ENCODE peak calls at places on chromosomes 11 and 22, in five cellular contexts. One of them, this sample, is unnamed.

GRCh38 chr11:118673361-118674093 is 5.9 kb downstream of the TREH start:
- DNase-seq in pancreas: no peak
- DNase-seq in activated naive CD4-positive, alpha-beta T cell: no peak
- DNase-seq in GM10248: no peak
- DNase-seq in Caco-2: no peak
- DNase-seq in this sample: no peak

GRCh38 chr11:11537871-11538270 is 83.9 kb downstream of the GALNT18 start:
- DNase-seq in activated naive CD4-positive, alpha-beta T cell: no peak
- DNase-seq in Caco-2: no peak
- DNase-seq in GM10248: no peak
- DNase-seq in pancreas: no peak
- DNase-seq in this sample: no peak

GRCh38 chr22:16949561-16949960 is 58.5 kb downstream of the GAB4 start:
- DNase-seq in GM10248: no peak
- DNase-seq in Caco-2: no peak
- DNase-seq in pancreas: no peak
- DNase-seq in activated naive CD4-positive, alpha-beta T cell: no peak
- DNase-seq in this sample: no peak

GRCh38 chr11:75500742-75501141 is 25.0 kb downstream of the GDPD5 start:
- DNase-seq in pancreas: no peak
- DNase-seq in GM10248: no peak
- DNase-seq in Caco-2: no peak
- DNase-seq in activated naive CD4-positive, alpha-beta T cell: no peak
- DNase-seq in this sample: no peak

GRCh38 chr11:10627816-10628215 is 59.4 kb upstream of the LYVE1 start:
- DNase-seq in GM10248: no peak
- DNase-seq in activated naive CD4-positive, alpha-beta T cell: no peak
- DNase-seq in pancreas: no peak
- DNase-seq in Caco-2: no peak
- DNase-seq in this sample: no peak

GRCh38 chr11:27205779-27206549 is 157.1 kb downstream of the CCDC34 start:
- DNase-seq in GM10248: no peak
- DNase-seq in activated naive CD4-positive, alpha-beta T cell: no peak
- DNase-seq in Caco-2: no peak
- DNase-seq in pancreas: no peak
- DNase-seq in this sample: no peak

GRCh38 chr11:114386545-114386944 is 13.8 kb downstream of the C11orf71 start:
- DNase-seq in GM10248: no peak
- DNase-seq in activated naive CD4-positive, alpha-beta T cell: no peak
- DNase-seq in Caco-2: no peak
- DNase-seq in pancreas: no peak
- DNase-seq in this sample: no peak

GRCh38 chr11:34926831-34927132 is 10.4 kb downstream of the PDHX start:
- DNase-seq in GM10248: no peak
- DNase-seq in Caco-2: no peak
- DNase-seq in pancreas: no peak
- DNase-seq in activated naive CD4-positive, alpha-beta T cell: no peak
- DNase-seq in this sample: no peak

GRCh38 chr11:44973634-44974401 is 23.1 kb upstream of the TP53I11 start:
- DNase-seq in pancreas: no peak
- DNase-seq in GM10248: no peak
- DNase-seq in activated naive CD4-positive, alpha-beta T cell: no peak
- DNase-seq in Caco-2: no peak
- DNase-seq in this sample: no peak

GRCh38 chr11:19772480-19772879 is 59.8 kb downstream of the NAV2 start:
- DNase-seq in pancreas: no peak
- DNase-seq in activated naive CD4-positive, alpha-beta T cell: no peak
- DNase-seq in GM10248: no peak
- DNase-seq in Caco-2: no peak
- DNase-seq in this sample: no peak

GRCh38 chr11:61756452-61757212 is 4.2 kb downstream of the MYRF start:
- DNase-seq in activated naive CD4-positive, alpha-beta T cell: peak; percentile 11
- DNase-seq in pancreas: peak; percentile 93
- DNase-seq in GM10248: peak; percentile 89
- DNase-seq in Caco-2: peak; percentile 88
- DNase-seq in this sample: no peak

GRCh38 chr22:30763815-30764686 is 69.4 kb downstream of the OSBP2 start:
- DNase-seq in pancreas: peak; percentile 37
- DNase-seq in activated naive CD4-positive, alpha-beta T cell: peak; percentile 13
- DNase-seq in GM10248: peak; percentile 75
- DNase-seq in Caco-2: peak; percentile 76
- DNase-seq in this sample: no peak

GRCh38 chr11:650482-650881 is 13.4 kb downstream of the DRD4 start:
- DNase-seq in pancreas: no peak
- DNase-seq in activated naive CD4-positive, alpha-beta T cell: no peak
- DNase-seq in GM10248: no peak
- DNase-seq in Caco-2: no peak
- DNase-seq in this sample: no peak

GRCh38 chr11:103659138-103659734 is 377.2 kb upstream of the DDI1 start:
- DNase-seq in pancreas: no peak
- DNase-seq in GM10248: no peak
- DNase-seq in activated naive CD4-positive, alpha-beta T cell: no peak
- DNase-seq in Caco-2: peak; percentile 57
- DNase-seq in this sample: no peak

GRCh38 chr11:63698976-63699733 is 17.9 kb downstream of the RTN3 start:
- DNase-seq in Caco-2: no peak
- DNase-seq in pancreas: no peak
- DNase-seq in activated naive CD4-positive, alpha-beta T cell: no peak
- DNase-seq in GM10248: no peak
- DNase-seq in this sample: no peak

GRCh38 chr11:79663012-79663411 is 222.2 kb upstream of the TENM4 start:
- DNase-seq in GM10248: no peak
- DNase-seq in pancreas: no peak
- DNase-seq in Caco-2: no peak
- DNase-seq in activated naive CD4-positive, alpha-beta T cell: no peak
- DNase-seq in this sample: no peak

GRCh38 chr11:67308031-67308866 is 4.9 kb downstream of the SSH3 start:
- DNase-seq in GM10248: peak; percentile 12
- DNase-seq in Caco-2: no peak
- DNase-seq in pancreas: no peak
- DNase-seq in activated naive CD4-positive, alpha-beta T cell: no peak
- DNase-seq in this sample: no peak

GRCh38 chr22:22025320-22026156 is 43.0 kb upstream of the TOP3B start:
- DNase-seq in pancreas: no peak
- DNase-seq in GM10248: peak; percentile 76
- DNase-seq in activated naive CD4-positive, alpha-beta T cell: no peak
- DNase-seq in Caco-2: no peak
- DNase-seq in this sample: no peak

GRCh38 chr22:29331213-29331612 is 15.7 kb upstream of the RASL10A start:
- DNase-seq in activated naive CD4-positive, alpha-beta T cell: no peak
- DNase-seq in Caco-2: no peak
- DNase-seq in pancreas: no peak
- DNase-seq in GM10248: no peak
- DNase-seq in this sample: no peak

GRCh38 chr22:37782340-37783168 is 25.2 kb upstream of the GCAT start:
- DNase-seq in activated naive CD4-positive, alpha-beta T cell: no peak
- DNase-seq in pancreas: no peak
- DNase-seq in GM10248: no peak
- DNase-seq in Caco-2: no peak
- DNase-seq in this sample: no peak

GRCh38 chr11:104925850-104926249 is 27.6 kb upstream of the CASP12 start:
- DNase-seq in GM10248: no peak
- DNase-seq in Caco-2: no peak
- DNase-seq in pancreas: no peak
- DNase-seq in activated naive CD4-positive, alpha-beta T cell: no peak
- DNase-seq in this sample: no peak

GRCh38 chr11:20021771-20022362 is 138.4 kb downstream of the DBX1 start:
- DNase-seq in activated naive CD4-positive, alpha-beta T cell: no peak
- DNase-seq in Caco-2: peak; percentile 61
- DNase-seq in GM10248: no peak
- DNase-seq in pancreas: no peak
- DNase-seq in this sample: no peak

GRCh38 chr22:16960220-16960883 is 47.7 kb downstream of the GAB4 start:
- DNase-seq in activated naive CD4-positive, alpha-beta T cell: no peak
- DNase-seq in pancreas: no peak
- DNase-seq in GM10248: peak; percentile 10
- DNase-seq in Caco-2: no peak
- DNase-seq in this sample: no peak

GRCh38 chr11:8839957-8840945 is 70.7 kb upstream of the AKIP1 start:
- DNase-seq in GM10248: peak; percentile 39
- DNase-seq in activated naive CD4-positive, alpha-beta T cell: no peak
- DNase-seq in pancreas: peak; percentile 72
- DNase-seq in Caco-2: no peak
- DNase-seq in this sample: no peak

This sample was measured in NCI-H1048.